ENCODE peak calls at places on chromosomes 4 and X, in five cellular contexts. A is osteocyte, H is NCI-H82, D is Calu3, P is kidney tubule cell. B is an unnamed sample.

GRCh38 chr4:1058997-1059665 is 47.7 kb downstream of the FGFRL1 start:
- DNase-seq in A (peak; percentile 81), H (no peak), D (no peak), P (no peak), B (no peak)

GRCh38 chr4:52869196-52869595 is 7.1 kb downstream of the RASL11B start:
- DNase-seq in A (no peak), H (peak; percentile 92), D (no peak), P (no peak), B (no peak)

GRCh38 chrX:148865237-148865636 is 364.8 kb downstream of the AFF2 start:
- DNase-seq in A (no peak), H (no peak), D (no peak), P (no peak), B (no peak)

GRCh38 chr4:114538012-114538617 is 60.5 kb upstream of the UGT8 start:
- DNase-seq in A (no peak), H (no peak), D (no peak), P (no peak), B (no peak)

GRCh38 chr4:98864560-98864959 is 64.4 kb downstream of the EIF4E start:
- DNase-seq in A (no peak), H (peak; percentile 23), D (peak; percentile 9), P (peak; percentile 14), B (no peak)

GRCh38 chrX:8820910-8821527 is 19.8 kb upstream of the FAM9A start:
- DNase-seq in A (no peak), H (peak; percentile 2), D (no peak), P (peak; percentile 7), B (no peak)

GRCh38 chr4:150176559-150176958 is 98.3 kb downstream of the DCLK2 start:
- DNase-seq in A (no peak), H (no peak), D (no peak), P (no peak), B (no peak)

GRCh38 chr4:6762244-6762615 is 20.3 kb upstream of the KIAA0232 start:
- DNase-seq in A (no peak), H (no peak), D (no peak), P (peak; percentile 44), B (peak; percentile 25)

GRCh38 chr4:78032446-78032845 is 24.7 kb upstream of the FRAS1 start:
- DNase-seq in A (no peak), H (peak; percentile 83), D (no peak), P (no peak), B (no peak)

GRCh38 chr4:126899382-126899801 is 733.4 kb upstream of the INTU start:
- DNase-seq in A (no peak), H (no peak), D (no peak), P (peak; percentile 68), B (peak; percentile 18)

GRCh38 chr4:154658680-154659402 is 46.4 kb upstream of the FGG start:
- DNase-seq in A (no peak), H (no peak), D (no peak), P (no peak), B (no peak)

GRCh38 chr4:3530663-3531254 is 1.5 kb downstream of the LRPAP1 start:
- DNase-seq in A (no peak), H (no peak), D (no peak), P (no peak), B (no peak)

GRCh38 chr4:122119739-122120138 is 32.4 kb upstream of the BLTP1 start:
- DNase-seq in A (no peak), H (no peak), D (no peak), P (peak; percentile 4), B (no peak)

GRCh38 chrX:40299028-40299479 is 201.3 kb upstream of the BCOR start:
- DNase-seq in A (no peak), H (peak; percentile 29), D (no peak), P (no peak), B (no peak)

GRCh38 chr4:153246446-153247115 is 42.3 kb downstream of the TRIM2 start:
- DNase-seq in A (no peak), H (no peak), D (no peak), P (no peak), B (no peak)

GRCh38 chrX:94914235-94914634 is 1240.2 kb downstream of the FAM133A start:
- DNase-seq in A (no peak), H (no peak), D (no peak), P (peak; percentile 3), B (no peak)

GRCh38 chr4:8336412-8337075 is 67.0 kb downstream of the HTRA3 start:
- DNase-seq in A (no peak), H (no peak), D (no peak), P (peak; percentile 94), B (no peak)

GRCh38 chr4:128604840-128605239 is 204.7 kb upstream of the JADE1 start:
- DNase-seq in A (no peak), H (no peak), D (no peak), P (peak; percentile 43), B (peak; percentile 35)

GRCh38 chrX:23742174-23742692 is 843 bp downstream of the ACOT9 start:
- DNase-seq in A (peak; percentile 87), H (peak; percentile 82), D (peak; percentile 13), P (peak; percentile 74), B (peak; percentile 43)

GRCh38 chr4:138308421-138308820 is 66.3 kb upstream of the SLC7A11 start:
- DNase-seq in A (no peak), H (no peak), D (no peak), P (peak; percentile 14), B (no peak)

GRCh38 chr4:87916636-87917035 is 58.9 kb upstream of the SPP1 start:
- DNase-seq in A (no peak), H (peak; percentile 7), D (no peak), P (peak; percentile 34), B (no peak)

GRCh38 chr4:22850630-22851029 is 157.9 kb downstream of the GBA3 start:
- DNase-seq in A (no peak), H (no peak), D (no peak), P (no peak), B (no peak)